ENCODE peak calls at places on chromosome 12, in eight cellular contexts. M is GM13976, W is upper lobe of right lung, I is Calu3, J is left ventricle myocardium inferior, V is endothelial cell, Q is cardiac muscle cell, U is dorsolateral prefrontal cortex. P is an unnamed sample.

GRCh38 chr12:13223176-13223806 is 26.8 kb downstream of the EMP1 start:
- DNase-seq in W (no peak), M (no peak), U (no peak), I (no peak), J (no peak), Q (peak; percentile 78), V (no peak), P (no peak)

GRCh38 chr12:113103756-113104450 is 31.7 kb downstream of the RASAL1 start:
- DNase-seq in V (no peak), M (peak; percentile 76), J (no peak), Q (no peak), I (no peak), W (peak; percentile 80), U (peak; percentile 67), P (peak; percentile 76)

GRCh38 chr12:92503029-92503931 is 199.5 kb upstream of the PLEKHG7 start:
- DNase-seq in W (no peak), Q (peak; percentile 13), U (no peak), V (no peak), I (no peak), M (peak; percentile 35), J (no peak), P (no peak)

GRCh38 chr12:86959766-86960458 is 703.7 kb upstream of the MGAT4C start:
- DNase-seq in M (no peak), U (no peak), Q (no peak), W (no peak), I (no peak), V (no peak), J (no peak), P (peak; percentile 28)

GRCh38 chr12:106669216-106669615 is 86.4 kb downstream of the RFX4 start:
- DNase-seq in U (no peak), M (no peak), I (no peak), J (no peak), V (no peak), Q (no peak), W (no peak), P (no peak)

GRCh38 chr12:116333402-116333801 is 55.9 kb upstream of the MED13L start:
- DNase-seq in J (no peak), V (no peak), M (no peak), W (no peak), I (no peak), Q (no peak), U (no peak), P (no peak)

GRCh38 chr12:106147956-106148355 is 9.2 kb upstream of the NUAK1 start:
- DNase-seq in Q (no peak), M (no peak), J (peak; percentile 86), U (peak; percentile 78), V (no peak), I (no peak), W (no peak), P (peak; percentile 91)

GRCh38 chr12:6284273-6284672 is 26.2 kb upstream of the PLEKHG6 start:
- DNase-seq in I (no peak), W (no peak), J (no peak), U (no peak), V (no peak), M (no peak), Q (no peak), P (no peak)

GRCh38 chr12:51893786-51894185 is 5.9 kb downstream of the ANKRD33 start:
- DNase-seq in U (no peak), I (no peak), M (no peak), J (no peak), W (no peak), Q (no peak), V (no peak), P (no peak)

GRCh38 chr12:99767809-99768208 is 120.3 kb downstream of the GARIN6 start:
- DNase-seq in J (no peak), M (no peak), I (no peak), U (no peak), Q (peak; percentile 40), V (no peak), W (no peak), P (no peak)

GRCh38 chr12:15276088-15276698 is 46.1 kb upstream of the PTPRO start:
- DNase-seq in M (peak; percentile 22), V (peak; percentile 56), Q (peak; percentile 61), U (no peak), J (no peak), I (peak; percentile 41), W (no peak), P (no peak)

GRCh38 chr12:2244013-2244861 is 191.4 kb downstream of the CACNA1C start:
- DNase-seq in U (peak; percentile 46), Q (peak; percentile 84), J (no peak), M (no peak), V (no peak), I (no peak), W (no peak), P (no peak)

GRCh38 chr12:123050331-123050809 is 69.9 kb downstream of the ARL6IP4 start:
- DNase-seq in J (peak; percentile 52), I (no peak), V (no peak), M (no peak), W (no peak), Q (no peak), U (no peak), P (no peak)

GRCh38 chr12:1629338-1630080 is 478 bp downstream of the WNT5B start:
- DNase-seq in W (no peak), I (peak; percentile 9), M (peak; percentile 64), V (peak; percentile 12), U (no peak), Q (no peak), J (no peak), P (no peak)

GRCh38 chr12:69167648-69168165 is 71.7 kb upstream of the CPSF6 start:
- DNase-seq in W (no peak), Q (no peak), V (no peak), M (no peak), I (no peak), J (no peak), U (no peak), P (no peak)

GRCh38 chr12:95548539-95549391 is 2.5 kb downstream of the USP44 start:
- DNase-seq in V (peak; percentile 76), J (peak; percentile 64), U (peak; percentile 56), M (peak; percentile 69), I (peak; percentile 87), Q (no peak), W (peak; percentile 89), P (peak; percentile 84)

GRCh38 chr12:98895086-98895651 is 250.1 kb downstream of the APAF1 start:
- DNase-seq in W (no peak), U (peak; percentile 77), V (peak; percentile 31), J (no peak), I (no peak), Q (no peak), M (peak; percentile 25), P (peak; percentile 63)

GRCh38 chr12:54935235-54935951 is 49.2 kb downstream of the TESPA1 start:
- DNase-seq in V (no peak), J (no peak), W (no peak), M (peak; percentile 74), I (peak; percentile 42), Q (peak; percentile 81), U (no peak), P (no peak)
- TF ChIP-seq CTCF in V (no peak), J (no peak), W (no peak), M (peak; percentile 11), I (no peak), Q (peak; percentile 23), U (no peak), P (no peak)

GRCh38 chr12:8638951-8639350 is 23.7 kb downstream of the MFAP5 start:
- DNase-seq in J (no peak), I (no peak), V (no peak), M (no peak), W (no peak), U (no peak), Q (no peak), P (no peak)

GRCh38 chr12:8639936-8640335 is 22.7 kb downstream of the MFAP5 start:
- DNase-seq in U (no peak), Q (no peak), W (no peak), M (no peak), V (no peak), J (no peak), I (no peak), P (no peak)

GRCh38 chr12:8637666-8638065 is 25.0 kb downstream of the MFAP5 start:
- DNase-seq in M (no peak), Q (no peak), V (no peak), I (no peak), J (no peak), U (no peak), W (no peak), P (no peak)

GRCh38 chr12:8636581-8636980 is 23.9 kb upstream of the AICDA start:
- DNase-seq in U (no peak), J (no peak), Q (no peak), I (no peak), W (no peak), V (no peak), M (no peak), P (no peak)

GRCh38 chr12:8637244-8637643 is 24.6 kb upstream of the AICDA start:
- DNase-seq in V (no peak), U (no peak), J (no peak), M (no peak), I (no peak), Q (no peak), W (no peak), P (no peak)
- TF ChIP-seq CTCF in V (no peak), U (no peak), J (no peak), M (no peak), I (no peak), Q (no peak), W (no peak), P (no peak)

GRCh38 chr12:78120866-78121590 is 290.3 kb downstream of the NAV3 start:
- DNase-seq in I (peak; percentile 15), M (peak; percentile 10), W (no peak), J (no peak), Q (peak; percentile 72), U (no peak), V (no peak), P (no peak)
- TF ChIP-seq CTCF in I (no peak), M (no peak), W (peak; percentile 29), J (peak; percentile 38), Q (peak; percentile 40), U (peak; percentile 31), V (no peak), P (no peak)

DNA sequence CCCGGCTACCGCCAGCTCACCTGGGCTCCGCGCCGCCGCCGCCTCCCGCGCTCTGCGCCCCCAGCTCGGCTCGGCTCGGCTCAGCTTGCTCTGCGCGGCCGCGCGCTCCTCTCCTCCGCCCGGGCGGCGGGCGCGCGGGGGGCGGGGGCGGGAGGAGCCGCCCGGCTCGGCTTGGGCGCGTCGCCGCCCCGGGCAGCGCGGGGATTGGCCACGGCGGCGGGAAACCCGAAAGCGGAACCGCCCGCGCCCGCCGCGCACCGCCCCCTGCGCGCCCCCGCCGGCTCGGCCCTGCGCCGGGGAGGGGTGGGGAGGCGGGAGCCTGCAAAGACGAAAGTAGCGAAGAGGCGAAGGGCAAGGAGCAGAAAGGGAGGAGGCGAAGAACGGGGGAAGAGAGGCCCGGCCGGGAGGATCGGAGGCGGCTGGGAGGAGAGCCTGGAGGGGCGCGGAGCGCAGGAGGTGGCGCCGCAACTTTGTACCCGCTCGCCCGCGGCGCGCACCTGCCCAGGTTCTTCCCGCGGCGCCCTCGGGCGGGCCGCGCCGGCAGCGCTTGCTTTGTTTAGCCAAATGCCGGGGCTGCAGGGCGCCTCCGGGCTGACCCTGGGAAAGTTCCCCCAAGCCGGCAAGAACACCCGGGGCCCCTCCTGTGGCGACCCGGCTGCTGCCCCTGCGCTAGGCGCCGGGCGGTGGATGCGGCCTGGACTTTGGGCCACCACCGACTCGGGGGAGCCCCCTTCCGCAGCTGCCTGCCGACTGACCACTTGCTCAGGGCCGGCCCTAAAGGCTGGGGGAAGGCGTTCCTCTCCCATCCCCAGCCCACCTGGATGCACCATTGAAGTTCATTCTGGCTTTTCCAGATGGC is at the start of gene CAMKK2:
- DNase-seq in I (peak; percentile 94), M (peak; percentile 97), V (peak; percentile 86), U (peak; percentile 79), W (peak; percentile 94), Q (peak; percentile 86), J (peak; percentile 89), P (peak; percentile 94)
- TF ChIP-seq CTCF in I (no peak), M (peak; percentile 17), V (no peak), U (peak; percentile 33), W (peak; percentile 35), Q (peak; percentile 2), J (peak; percentile 42), P (peak; percentile 5)

P was measured in kidney.